ENCODE peak calls at places on chromosomes 7 and 10, in nine cellular contexts. D is OCI-LY7, I is mammary epithelial cell, O is hepatocyte, Y is PC-3, P is fibroblast of lung, T is SK-N-SH, C is neural progenitor cell, Q is HepG2. B is an unnamed sample.

GRCh38 chr7:38007096-38007495 is 86.7 kb downstream of the EPDR1 start:
- DNase-seq in D (no peak), I (no peak), O (no peak), Y (no peak), P (peak; percentile 69), T (no peak), C (peak; percentile 8), Q (no peak), B (no peak)

GRCh38 chr10:26491934-26492333 is 53.8 kb downstream of the APBB1IP start:
- DNase-seq in D (no peak), I (no peak), O (no peak), Y (no peak), P (peak; percentile 13), T (no peak), C (no peak), Q (no peak), B (no peak)

GRCh38 chr10:130362308-130362761 is 226.1 kb downstream of the GLRX3 start:
- DNase-seq in D (no peak), I (no peak), O (peak; percentile 80), Y (no peak), P (no peak), T (peak; percentile 90), C (peak; percentile 27), Q (no peak), B (no peak)

GRCh38 chr7:106217089-106217542 is 67.7 kb downstream of the NAMPT start:
- DNase-seq in D (no peak), I (peak; percentile 12), O (peak; percentile 66), Y (peak; percentile 84), P (peak; percentile 67), T (no peak), C (no peak), Q (no peak), B (no peak)

GRCh38 chr7:88111136-88111748 is 108.6 kb downstream of the SRI start:
- DNase-seq in D (peak; percentile 49), I (peak; percentile 23), O (peak; percentile 40), Y (peak; percentile 59), P (peak; percentile 46), T (peak; percentile 36), C (peak; percentile 40), Q (peak; percentile 35), B (no peak)

GRCh38 chr7:148590533-148590932 is at the start of gene C7orf33:
- DNase-seq in D (no peak), I (no peak), O (no peak), Y (no peak), P (no peak), T (no peak), C (no peak), Q (no peak), B (no peak)

GRCh38 chr10:106795619-106796018 is 368.9 kb downstream of the SORCS1 start:
- DNase-seq in D (no peak), I (no peak), O (peak; percentile 70), Y (peak; percentile 37), P (no peak), T (peak; percentile 51), C (peak; percentile 75), Q (peak; percentile 1), B (no peak)

GRCh38 chr10:133087679-133088523 is at the start of gene ADGRA1:
- DNase-seq in D (no peak), I (no peak), O (peak; percentile 61), Y (no peak), P (no peak), T (peak; percentile 82), C (peak; percentile 87), Q (no peak), B (no peak)

GRCh38 chr7:140009735-140010134 is 53.0 kb downstream of the PARP12 start:
- DNase-seq in D (no peak), I (no peak), O (no peak), Y (no peak), P (no peak), T (no peak), C (no peak), Q (no peak), B (no peak)

GRCh38 chr7:131106681-131107342 is 220.9 kb upstream of the MKLN1 start:
- DNase-seq in D (peak; percentile 42), I (no peak), O (peak; percentile 50), Y (peak; percentile 44), P (peak; percentile 4), T (peak; percentile 81), C (peak; percentile 56), Q (no peak), B (no peak)

GRCh38 chr10:132293416-132294195 is 14.1 kb downstream of the STK32C start:
- DNase-seq in D (no peak), I (no peak), O (no peak), Y (no peak), P (no peak), T (peak; percentile 82), C (peak; percentile 54), Q (no peak), B (no peak)

GRCh38 chr10:47268696-47269095 is 31.3 kb upstream of the GDF10 start:
- DNase-seq in D (no peak), I (no peak), O (peak; percentile 3), Y (no peak), P (no peak), T (no peak), C (no peak), Q (no peak), B (no peak)

GRCh38 chr7:150407588-150408392 is 28.7 kb downstream of the ZNF775 start:
- DNase-seq in D (no peak), I (no peak), O (peak; percentile 6), Y (no peak), P (no peak), T (no peak), C (no peak), Q (no peak), B (no peak)

GRCh38 chr10:110310741-110311140 is 6.0 kb upstream of the SMNDC1 start:
- DNase-seq in D (no peak), I (no peak), O (no peak), Y (no peak), P (no peak), T (no peak), C (no peak), Q (no peak), B (no peak)

GRCh38 chr10:77104459-77104980 is 533.1 kb downstream of the KCNMA1 start:
- DNase-seq in D (no peak), I (peak; percentile 68), O (no peak), Y (peak; percentile 85), P (peak; percentile 99), T (no peak), C (no peak), Q (no peak), B (no peak)

GRCh38 chr7:114939484-114940097 is 17.7 kb downstream of the MDFIC start:
- DNase-seq in D (peak; percentile 7), I (no peak), O (no peak), Y (peak; percentile 15), P (peak; percentile 56), T (no peak), C (no peak), Q (no peak), B (no peak)

GRCh38 chr10:50653142-50653541 is 29.4 kb upstream of the SGMS1 start:
- DNase-seq in D (peak; percentile 70), I (peak; percentile 9), O (peak; percentile 26), Y (peak; percentile 83), P (peak; percentile 23), T (peak; percentile 22), C (no peak), Q (no peak), B (no peak)

GRCh38 chr10:125116041-125116649 is 44.2 kb downstream of the CTBP2 start:
- DNase-seq in D (no peak), I (no peak), O (no peak), Y (no peak), P (no peak), T (no peak), C (no peak), Q (no peak), B (no peak)

GRCh38 chr10:28754930-28755718 is 77.8 kb downstream of the BAMBI start:
- DNase-seq in D (no peak), I (no peak), O (peak; percentile 52), Y (no peak), P (no peak), T (no peak), C (no peak), Q (no peak), B (no peak)

GRCh38 chr10:107561136-107561650 is 396.7 kb upstream of the SORCS1 start:
- DNase-seq in D (no peak), I (no peak), O (no peak), Y (no peak), P (peak; percentile 78), T (no peak), C (no peak), Q (no peak), B (no peak)

GRCh38 chr10:48444266-48444665 is 137.8 kb downstream of the MAPK8 start:
- DNase-seq in D (peak; percentile 16), I (peak; percentile 33), O (peak; percentile 23), Y (peak; percentile 49), P (peak; percentile 27), T (peak; percentile 75), C (peak; percentile 85), Q (peak; percentile 14), B (no peak)

GRCh38 chr10:99297033-99297432 is 32.1 kb upstream of the CNNM1 start:
- DNase-seq in D (no peak), I (no peak), O (no peak), Y (no peak), P (no peak), T (peak; percentile 72), C (no peak), Q (peak; percentile 14), B (no peak)
- H3K4me2 ChIP-seq in D (no peak overlapping the region), I (no peak overlapping the region), O (no peak overlapping the region), Y (no peak overlapping the region), P (no peak overlapping the region), T (no peak overlapping the region), C (no peak overlapping the region), Q (no peak overlapping the region), B (no peak overlapping the region)

GRCh38 chr10:75922435-75922834 is 491.0 kb downstream of the LRMDA start:
- DNase-seq in D (no peak), I (peak; percentile 11), O (no peak), Y (peak; percentile 71), P (peak; percentile 2), T (no peak), C (no peak), Q (peak; percentile 10), B (no peak)
- TF ChIP-seq CTCF in D (no peak), I (peak; percentile 53), O (peak; percentile 30), Y (no peak), P (peak; percentile 43), T (no peak), C (peak; percentile 13), Q (peak; percentile 48), B (peak; percentile 30)

GRCh38 chr7:123649956-123650355 is 5.7 kb upstream of the LMOD2 start:
- DNase-seq in D (no peak), I (peak; percentile 45), O (no peak), Y (peak; percentile 49), P (peak; percentile 32), T (no peak), C (no peak), Q (no peak), B (no peak)
- H2AFZ ChIP-seq in D (no peak overlapping the region), I (no peak overlapping the region), O (no peak overlapping the region), Y (no peak overlapping the region), P (no peak overlapping the region), T (no peak overlapping the region), C (no peak overlapping the region), Q (no peak overlapping the region), B (no peak overlapping the region)

DNA sequence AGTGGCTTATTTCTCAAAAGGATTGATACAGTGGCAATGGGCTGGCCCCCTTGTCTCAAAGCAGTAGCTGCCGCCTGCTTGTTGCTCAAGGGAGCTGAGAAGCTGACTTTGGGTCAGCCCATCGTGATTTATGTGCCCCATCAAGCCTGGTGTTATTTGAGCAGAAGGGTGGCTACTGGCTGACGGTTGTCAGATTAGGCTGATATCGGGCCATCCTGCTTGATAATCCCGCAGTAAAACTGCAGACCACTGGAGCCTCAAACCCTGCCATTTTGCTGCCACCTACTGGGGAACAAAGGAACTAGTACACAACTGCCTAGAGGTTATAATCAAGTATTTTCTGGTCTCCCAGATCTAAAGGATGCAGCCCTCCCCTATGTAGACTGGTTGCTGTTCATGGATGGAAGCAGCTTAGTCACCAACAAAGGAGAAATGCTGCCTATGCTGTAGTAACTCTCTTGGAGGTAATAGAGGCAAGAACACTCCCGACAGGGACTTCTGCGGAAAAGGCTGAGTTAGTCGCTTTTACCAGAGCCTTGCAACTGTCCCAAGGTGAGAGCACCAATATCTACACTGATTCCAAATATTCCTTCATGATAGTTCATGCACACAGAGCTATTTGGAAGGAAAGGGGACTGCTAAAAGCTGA is 65.9 kb upstream of the ZNF92 start:
- DNase-seq in D (peak; percentile 81), I (peak; percentile 23), O (peak; percentile 78), Y (peak; percentile 56), P (peak; percentile 51), T (peak; percentile 77), C (peak; percentile 81), Q (peak; percentile 57), B (peak; percentile 4)
- H3K4me2 ChIP-seq in D (no peak overlapping the region), I (no peak overlapping the region), O (peak overlapping the region; percentile 65), Y (no peak overlapping the region), P (no peak overlapping the region), T (no peak overlapping the region), C (no peak overlapping the region), Q (no peak overlapping the region), B (no peak overlapping the region)

B was measured in keratinocyte.